ENCODE peak calls at places on chromosomes 7 and 10, in seven cellular contexts. G, I, Z, S, P, A and Y are unnamed samples.

GRCh38 chr7:132075573-132075972 is 500.7 kb downstream of the PLXNA4 start:
- DNase-seq in S (no peak), G (no peak), Z (peak; percentile 20), I (no peak), A (no peak), P (no peak), Y (no peak)

GRCh38 chr10:100519321-100520051 is at the start of gene SEC31B:
- DNase-seq in I (no peak), Z (peak; percentile 17), P (no peak), G (no peak), A (peak; percentile 76), S (peak; percentile 66), Y (no peak)

GRCh38 chr10:99394256-99394655 is 36.2 kb downstream of the GOT1 start:
- DNase-seq in A (no peak), I (no peak), G (no peak), Z (no peak), P (no peak), S (no peak), Y (no peak)

GRCh38 chr7:106542550-106543220 is 118.3 kb downstream of the CCDC71L start:
- DNase-seq in P (peak; percentile 94), A (peak; percentile 90), G (peak; percentile 79), S (peak; percentile 83), I (peak; percentile 88), Z (peak; percentile 73), Y (peak; percentile 90)

GRCh38 chr7:27423290-27423689 is 180.7 kb downstream of the EVX1 start:
- DNase-seq in A (no peak), S (peak; percentile 65), P (no peak), Z (peak; percentile 82), I (no peak), G (no peak), Y (peak; percentile 73)

GRCh38 chr7:70660154-70660818 is 471.7 kb upstream of the GALNT17 start:
- DNase-seq in A (no peak), G (no peak), P (no peak), Z (peak; percentile 29), S (no peak), I (peak; percentile 18), Y (no peak)

GRCh38 chr7:6545398-6546126 is 5.7 kb downstream of the GRID2IP start:
- DNase-seq in P (no peak), S (no peak), I (no peak), Z (no peak), A (no peak), G (no peak), Y (no peak)

GRCh38 chr7:129825005-129825553 is 127.7 kb downstream of the UBE2H start:
- DNase-seq in Z (peak; percentile 57), P (peak; percentile 43), I (peak; percentile 76), G (peak; percentile 58), A (peak; percentile 99), S (peak; percentile 83), Y (no peak)

GRCh38 chr7:159088016-159088865 is 56.4 kb downstream of the VIPR2 start:
- DNase-seq in P (no peak), Z (peak; percentile 2), G (no peak), I (no peak), S (no peak), A (no peak), Y (no peak)

GRCh38 chr7:152897401-152897800 is 137.8 kb downstream of the ACTR3B start:
- DNase-seq in G (no peak), A (no peak), S (no peak), I (no peak), Z (no peak), P (no peak), Y (no peak)

GRCh38 chr7:7183833-7184463 is 1.6 kb downstream of the C1GALT1 start:
- DNase-seq in G (no peak), I (no peak), Z (no peak), S (no peak), A (no peak), P (peak; percentile 49), Y (no peak)

GRCh38 chr7:96329189-96329588 is 7.3 kb upstream of the SLC25A13 start:
- DNase-seq in Z (no peak), G (peak; percentile 43), A (no peak), I (no peak), S (no peak), P (no peak), Y (no peak)

GRCh38 chr7:19294629-19295028 is 149.4 kb upstream of the FERD3L start:
- DNase-seq in G (peak; percentile 3), Z (no peak), P (peak; percentile 32), S (peak; percentile 21), I (no peak), A (no peak), Y (peak; percentile 59)

GRCh38 chr10:23472181-23472580 is 33.3 kb downstream of the OTUD1 start:
- DNase-seq in Z (no peak), P (no peak), G (no peak), S (no peak), A (peak; percentile 7), I (no peak), Y (no peak)

GRCh38 chr7:101547916-101548599 is 81.0 kb downstream of the MYL10 start:
- DNase-seq in S (no peak), P (no peak), G (no peak), A (no peak), Z (peak; percentile 5), I (no peak), Y (no peak)

GRCh38 chr7:129670636-129671035 is 59.1 kb downstream of the NRF1 start:
- DNase-seq in G (peak; percentile 22), P (peak; percentile 25), I (no peak), S (no peak), A (no peak), Z (no peak), Y (peak; percentile 24)

GRCh38 chr10:5314866-5315265 is 49.9 kb upstream of the UCN3 start:
- DNase-seq in A (no peak), G (no peak), S (no peak), I (no peak), Z (no peak), P (no peak), Y (no peak)

GRCh38 chr10:63464402-63465292 is 1.1 kb downstream of the JMJD1C start:
- DNase-seq in Z (no peak), G (peak; percentile 52), S (peak; percentile 11), I (no peak), P (peak; percentile 46), A (no peak), Y (peak; percentile 23)

DNA sequence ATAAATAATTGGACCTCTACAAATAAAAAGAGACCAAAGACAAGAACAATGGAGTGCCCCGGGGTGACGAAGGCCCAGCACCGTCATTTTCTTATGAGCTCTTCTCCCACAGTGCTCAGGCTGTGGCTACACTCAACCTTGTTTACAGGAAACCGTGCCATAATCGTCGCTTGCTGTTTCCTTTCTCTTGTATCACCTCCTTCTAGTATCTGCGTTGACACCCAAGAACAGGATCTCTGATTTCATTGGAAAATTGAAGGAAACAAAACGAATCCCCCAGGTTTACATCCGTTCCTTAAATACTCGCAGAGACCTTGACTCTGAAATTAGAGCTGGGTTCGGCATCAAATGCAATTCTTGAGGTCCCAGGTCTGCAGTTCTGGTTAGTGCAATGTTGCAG is 1.7 kb upstream of the IGFBP3 start:
- DNase-seq in P (peak; percentile 56), Z (no peak), G (peak; percentile 8), S (no peak), A (no peak), I (peak; percentile 38), Y (no peak)
- H3K4me3 ChIP-seq in P (peak overlapping the region; percentile 51), Z (peak overlapping the region; percentile 2), G (no peak overlapping the region), S (peak overlapping the region; percentile 6), A (peak overlapping the region; percentile 77), I (peak overlapping the region; percentile 54), Y (peak overlapping the region; percentile 17)

GRCh38 chr10:44044549-44044948 is 340.3 kb downstream of the CXCL12 start:
- DNase-seq in I (no peak), A (peak; percentile 9), S (no peak), Z (no peak), P (no peak), G (no peak), Y (no peak)
- TF ChIP-seq CTCF in I (no peak), A (no peak), S (no peak), Z (no peak), P (no peak), G (no peak), Y (no peak)

DNA sequence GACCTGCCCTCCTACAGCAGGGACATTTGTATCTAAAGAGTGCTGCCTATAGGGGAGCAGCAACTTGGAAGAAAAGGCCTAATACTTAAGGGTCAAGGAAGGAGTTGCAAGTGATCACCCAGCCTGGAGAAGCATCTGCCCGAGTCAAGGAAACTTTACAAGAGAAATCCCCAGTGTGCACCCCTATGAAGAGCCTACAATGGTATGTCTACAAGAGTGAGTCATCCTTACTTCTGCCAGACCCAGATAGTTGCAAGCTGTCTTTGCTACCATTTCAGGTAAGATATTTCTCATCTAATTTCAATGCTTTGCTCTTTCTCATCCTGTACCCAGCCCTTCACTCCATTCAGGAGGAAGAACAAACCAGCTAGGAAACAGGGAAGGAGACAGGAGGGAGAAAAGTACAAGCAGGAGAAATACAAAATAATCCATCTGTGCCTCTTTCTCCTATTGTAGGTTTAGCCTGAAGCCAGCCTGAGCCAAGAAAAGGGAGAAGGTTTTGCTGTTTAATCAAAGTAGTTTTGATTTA is 34.4 kb upstream of the AGR3 start:
- DNase-seq in S (peak; percentile 61), A (no peak), P (peak; percentile 89), Z (no peak), I (no peak), G (peak; percentile 73), Y (peak; percentile 91)
- H3K4me3 ChIP-seq in S (no peak overlapping the region), A (no peak overlapping the region), P (no peak overlapping the region), Z (no peak overlapping the region), I (no peak overlapping the region), G (no peak overlapping the region), Y (no peak overlapping the region)

GRCh38 chr10:117652228-117653169 is 110.0 kb downstream of the EMX2 start:
- DNase-seq in A (no peak), G (no peak), P (no peak), S (no peak), I (no peak), Z (no peak), Y (no peak)
- TF ChIP-seq CTCF in A (no peak), G (no peak), P (no peak), S (no peak), I (no peak), Z (no peak), Y (no peak)

GRCh38 chr10:34280599-34281374 is 534.3 kb downstream of the PARD3 start:
- DNase-seq in P (peak; percentile 99), S (peak; percentile 61), G (no peak), I (no peak), A (peak; percentile 50), Z (no peak), Y (peak; percentile 100)
- H3K4me3 ChIP-seq in P (no peak overlapping the region), S (no peak overlapping the region), G (no peak overlapping the region), I (no peak overlapping the region), A (no peak overlapping the region), Z (no peak overlapping the region), Y (no peak overlapping the region)

GRCh38 chr10:114315566-114316420 is 76.7 kb downstream of the VWA2 start:
- DNase-seq in I (no peak), G (no peak), Z (no peak), P (no peak), S (no peak), A (no peak), Y (no peak)
- TF ChIP-seq CTCF in I (no peak), G (no peak), Z (no peak), P (no peak), S (no peak), A (no peak), Y (no peak)

GRCh38 chr7:116258734-116259133 is 48.4 kb downstream of the TES start:
- DNase-seq in I (peak; percentile 70), G (peak; percentile 86), Z (no peak), P (peak; percentile 87), A (peak; percentile 71), S (peak; percentile 67), Y (peak; percentile 77)
- H3K4me3 ChIP-seq in I (no peak overlapping the region), G (no peak overlapping the region), Z (no peak overlapping the region), P (no peak overlapping the region), A (no peak overlapping the region), S (no peak overlapping the region), Y (no peak overlapping the region)